ENCODE peak calls at places on chromosome 15, in four cellular contexts. One of them, this sample, is unnamed.

GRCh38 chr15:80559320-80559693 is 135.8 kb upstream of the ABHD17C start:
- DNase-seq in CD8-positive, alpha-beta memory T cell: no peak
- DNase-seq in AG08396: no peak
- DNase-seq in M059J: no peak
- DNase-seq in this sample: no peak

GRCh38 chr15:60590935-60591490 is 112.1 kb upstream of the ICE2 start:
- DNase-seq in AG08396: peak
- DNase-seq in M059J: peak
- DNase-seq in CD8-positive, alpha-beta memory T cell: peak
- DNase-seq in this sample: peak

GRCh38 chr15:84795186-84795585 is 22.0 kb upstream of the ALPK3 start:
- DNase-seq in CD8-positive, alpha-beta memory T cell: no peak
- DNase-seq in AG08396: no peak
- DNase-seq in M059J: no peak
- DNase-seq in this sample: no peak

GRCh38 chr15:90680371-90680935 is 36.7 kb upstream of the BLM start:
- DNase-seq in AG08396: peak
- DNase-seq in CD8-positive, alpha-beta memory T cell: no peak
- DNase-seq in M059J: peak
- DNase-seq in this sample: peak

GRCh38 chr15:56019060-56019793 is 25.8 kb upstream of the NEDD4 start:
- DNase-seq in M059J: no peak
- DNase-seq in AG08396: no peak
- DNase-seq in CD8-positive, alpha-beta memory T cell: no peak
- DNase-seq in this sample: no peak

GRCh38 chr15:58346361-58346760 is 85.4 kb upstream of the LIPC start:
- DNase-seq in CD8-positive, alpha-beta memory T cell: no peak
- DNase-seq in AG08396: peak
- DNase-seq in M059J: peak
- DNase-seq in this sample: peak

GRCh38 chr15:40256642-40257235 is 17.9 kb downstream of the PAK6 start:
- DNase-seq in M059J: peak
- DNase-seq in AG08396: no peak
- DNase-seq in CD8-positive, alpha-beta memory T cell: no peak
- DNase-seq in this sample: no peak

GRCh38 chr15:50235794-50236193 is 29.7 kb downstream of the HDC start:
- DNase-seq in M059J: no peak
- DNase-seq in CD8-positive, alpha-beta memory T cell: no peak
- DNase-seq in AG08396: no peak
- DNase-seq in this sample: no peak

GRCh38 chr15:84992157-84992940 is 10.7 kb downstream of the PDE8A start:
- DNase-seq in M059J: peak
- DNase-seq in CD8-positive, alpha-beta memory T cell: no peak
- DNase-seq in AG08396: peak
- DNase-seq in this sample: peak

GRCh38 chr15:80967451-80967850 is 22.2 kb downstream of the MESD start:
- DNase-seq in M059J: peak
- DNase-seq in AG08396: peak
- DNase-seq in CD8-positive, alpha-beta memory T cell: no peak
- DNase-seq in this sample: peak

GRCh38 chr15:84909029-84909428 is 24.6 kb downstream of the SLC28A1 start:
- DNase-seq in AG08396: no peak
- DNase-seq in M059J: no peak
- DNase-seq in CD8-positive, alpha-beta memory T cell: no peak
- DNase-seq in this sample: no peak

GRCh38 chr15:65388306-65389080 is 10.7 kb upstream of the IGDCC3 start:
- DNase-seq in CD8-positive, alpha-beta memory T cell: no peak
- DNase-seq in M059J: no peak
- DNase-seq in AG08396: no peak
- DNase-seq in this sample: no peak

GRCh38 chr15:101250331-101250730 is 1.5 kb downstream of the CHSY1 start:
- DNase-seq in M059J: peak
- DNase-seq in AG08396: peak
- DNase-seq in CD8-positive, alpha-beta memory T cell: no peak
- DNase-seq in this sample: peak

GRCh38 chr15:100725121-100726069 is 123.0 kb downstream of the ASB7 start:
- DNase-seq in CD8-positive, alpha-beta memory T cell: no peak
- DNase-seq in AG08396: peak
- DNase-seq in M059J: peak
- DNase-seq in this sample: peak

GRCh38 chr15:97791824-97792792 is 168.4 kb upstream of the ARRDC4 start:
- DNase-seq in CD8-positive, alpha-beta memory T cell: no peak
- DNase-seq in AG08396: no peak
- DNase-seq in M059J: no peak
- DNase-seq in this sample: no peak

GRCh38 chr15:90646662-90647305 is 70.4 kb upstream of the BLM start:
- DNase-seq in CD8-positive, alpha-beta memory T cell: no peak
- DNase-seq in M059J: no peak
- DNase-seq in AG08396: no peak
- DNase-seq in this sample: no peak

GRCh38 chr15:54481819-54482218 is 503.6 kb downstream of the UNC13C start:
- DNase-seq in M059J: no peak
- DNase-seq in CD8-positive, alpha-beta memory T cell: no peak
- DNase-seq in AG08396: no peak
- DNase-seq in this sample: no peak

GRCh38 chr15:40367673-40368611 is 9.9 kb downstream of the DISP2 start:
- DNase-seq in AG08396: peak
- DNase-seq in CD8-positive, alpha-beta memory T cell: peak
- DNase-seq in M059J: peak
- DNase-seq in this sample: peak

GRCh38 chr15:92636950-92637481 is 18.6 kb downstream of the FAM174B start:
- DNase-seq in CD8-positive, alpha-beta memory T cell: no peak
- DNase-seq in M059J: peak
- DNase-seq in AG08396: no peak
- DNase-seq in this sample: peak

GRCh38 chr15:60121845-60122244 is 117.7 kb downstream of the FOXB1 start:
- DNase-seq in CD8-positive, alpha-beta memory T cell: no peak
- DNase-seq in AG08396: no peak
- DNase-seq in M059J: no peak
- DNase-seq in this sample: no peak

GRCh38 chr15:85607842-85608241 is 186.9 kb downstream of the KLHL25 start:
- DNase-seq in AG08396: peak
- DNase-seq in CD8-positive, alpha-beta memory T cell: no peak
- DNase-seq in M059J: peak
- DNase-seq in this sample: peak

GRCh38 chr15:96582473-96582872 is 252.0 kb downstream of the NR2F2 start:
- DNase-seq in M059J: no peak
- DNase-seq in CD8-positive, alpha-beta memory T cell: no peak
- DNase-seq in AG08396: no peak
- DNase-seq in this sample: no peak

GRCh38 chr15:98713585-98714001 is 65.3 kb downstream of the IGF1R start:
- DNase-seq in AG08396: no peak
- DNase-seq in CD8-positive, alpha-beta memory T cell: peak
- DNase-seq in M059J: no peak
- DNase-seq in this sample: peak

GRCh38 chr15:38414351-38414750 is 39.6 kb upstream of the FAM98B start:
- DNase-seq in AG08396: peak
- DNase-seq in M059J: peak
- DNase-seq in CD8-positive, alpha-beta memory T cell: no peak
- DNase-seq in this sample: peak

This sample was measured in AG20443.